ENCODE peak calls at places on chromosomes 4 and X, in five cellular contexts. N, M, C, P and K are unnamed samples.

GRCh38 chrX:12390301-12390700 is 252.0 kb downstream of the FRMPD4 start:
- DNase-seq in N (peak; percentile 2), M (no peak), C (no peak), P (peak; percentile 9), K (no peak)

GRCh38 chrX:38594434-38594833 is 33.1 kb downstream of the TSPAN7 start:
- DNase-seq in N (no peak), M (no peak), C (no peak), P (no peak), K (no peak)

GRCh38 chr4:6986781-6987565 is 56.2 kb upstream of the TADA2B start:
- DNase-seq in N (peak; percentile 99), M (no peak), C (peak; percentile 95), P (peak; percentile 93), K (peak; percentile 86)

GRCh38 chrX:104113237-104113965 is 1.1 kb downstream of the ZCCHC18 start:
- DNase-seq in N (peak; percentile 67), M (no peak), C (peak; percentile 58), P (peak; percentile 47), K (peak; percentile 72)

GRCh38 chr4:52425751-52426326 is 233.3 kb downstream of the USP46 start:
- DNase-seq in N (no peak), M (no peak), C (no peak), P (no peak), K (peak; percentile 44)

GRCh38 chr4:56958111-56958517 is 19.3 kb downstream of the NOA1 start:
- DNase-seq in N (peak; percentile 99), M (no peak), C (no peak), P (peak; percentile 99), K (peak; percentile 78)

GRCh38 chr4:150476776-150477175 is 105.2 kb upstream of the MAB21L2 start:
- DNase-seq in N (no peak), M (no peak), C (no peak), P (no peak), K (no peak)

GRCh38 chr4:84964995-84965557 is 1.4 kb downstream of the WDFY3 start:
- DNase-seq in N (peak; percentile 42), M (no peak), C (no peak), P (no peak), K (no peak)

GRCh38 chr4:154660052-154660451 is 47.6 kb upstream of the FGG start:
- DNase-seq in N (no peak), M (no peak), C (no peak), P (peak; percentile 53), K (no peak)

GRCh38 chr4:47510506-47511143 is 25.6 kb downstream of the ATP10D start:
- DNase-seq in N (peak; percentile 60), M (no peak), C (peak; percentile 31), P (peak; percentile 37), K (peak; percentile 14)

GRCh38 chr4:120353235-120353634 is 286.6 kb upstream of the MAD2L1 start:
- DNase-seq in N (no peak), M (no peak), C (no peak), P (no peak), K (no peak)

GRCh38 chr4:113834302-113834701 is 72.8 kb upstream of the CAMK2D start:
- DNase-seq in N (no peak), M (no peak), C (no peak), P (no peak), K (no peak)

GRCh38 chrX:69221239-69222102 is 56.2 kb upstream of the PJA1 start:
- DNase-seq in N (no peak), M (no peak), C (no peak), P (no peak), K (no peak)

DNA sequence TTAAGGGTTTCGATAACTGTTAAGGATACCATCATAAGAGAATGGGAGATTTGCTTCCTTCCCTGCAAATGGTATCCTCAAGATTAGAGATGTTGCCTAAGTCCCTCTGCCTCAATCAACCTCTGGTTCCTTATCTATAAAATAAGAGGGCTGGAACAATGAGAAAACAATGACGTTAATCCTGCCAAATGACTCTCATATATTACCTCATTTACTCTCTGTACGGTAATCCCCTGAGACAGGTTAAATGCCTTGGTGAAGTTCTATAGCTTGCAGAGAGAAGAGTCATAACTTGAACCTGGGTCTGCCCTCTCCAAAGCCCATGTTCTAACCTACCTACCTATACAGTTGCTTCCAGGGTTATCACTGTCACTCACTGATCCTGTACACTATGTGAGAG is 100.2 kb upstream of the OTUD4 start:
- DNase-seq in N (no peak), M (no peak), C (no peak), P (no peak), K (no peak)
- H3K9ac ChIP-seq in N (no peak overlapping the region), M (no peak overlapping the region), C (no peak overlapping the region), P (no peak overlapping the region), K (no peak overlapping the region)

DNA sequence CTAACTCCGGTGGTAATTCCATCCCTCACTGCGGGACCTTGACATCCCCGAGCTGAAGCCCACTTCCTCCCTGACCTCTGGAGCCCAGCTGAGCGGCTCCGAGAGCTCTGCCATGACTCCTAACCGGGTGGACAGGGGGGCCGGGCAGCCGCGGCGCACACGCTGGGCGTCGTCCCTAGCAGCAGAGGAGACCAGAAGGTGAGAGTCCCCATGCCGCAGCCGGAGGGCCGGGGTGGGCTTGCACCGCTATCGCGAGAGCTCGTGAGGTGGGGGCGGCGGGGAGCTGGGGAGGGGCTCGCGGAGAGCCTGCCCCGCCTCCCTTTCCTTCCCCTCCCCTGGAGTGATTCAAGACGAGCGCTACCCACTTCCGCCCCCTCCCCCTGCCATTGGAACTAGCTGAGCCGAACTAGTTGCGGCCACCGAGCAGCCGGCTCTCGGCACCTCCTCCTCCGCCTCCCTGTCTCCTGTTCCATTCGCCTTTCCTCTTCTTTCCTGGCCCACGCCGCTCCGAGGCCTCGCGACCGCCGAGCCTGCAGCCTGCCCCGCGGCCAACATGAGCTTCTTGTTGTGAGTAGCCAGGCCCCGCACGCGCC is at the start of gene MOB1B:
- DNase-seq in N (peak; percentile 92), M (peak; percentile 28), C (peak; percentile 68), P (peak; percentile 87), K (peak; percentile 87)
- H3K79me2 ChIP-seq in N (peaks cover 46% of the 10 kb centered on the region), M (peaks cover 44% of the 10 kb centered on the region), C (no peaks in the 10 kb centered on the region), P (peaks cover 44% of the 10 kb centered on the region), K (peaks cover 47% of the 10 kb centered on the region)

GRCh38 chrX:134548257-134548732 is 88.3 kb downstream of the HPRT1 start:
- DNase-seq in N (peak; percentile 37), M (no peak), C (peak; percentile 26), P (no peak), K (peak; percentile 21)
- H2AFZ ChIP-seq in N (peak overlapping the region; percentile 76), M (no peak overlapping the region), C (peak overlapping the region; percentile 82), P (no peak overlapping the region), K (peak overlapping the region; percentile 88)

DNA sequence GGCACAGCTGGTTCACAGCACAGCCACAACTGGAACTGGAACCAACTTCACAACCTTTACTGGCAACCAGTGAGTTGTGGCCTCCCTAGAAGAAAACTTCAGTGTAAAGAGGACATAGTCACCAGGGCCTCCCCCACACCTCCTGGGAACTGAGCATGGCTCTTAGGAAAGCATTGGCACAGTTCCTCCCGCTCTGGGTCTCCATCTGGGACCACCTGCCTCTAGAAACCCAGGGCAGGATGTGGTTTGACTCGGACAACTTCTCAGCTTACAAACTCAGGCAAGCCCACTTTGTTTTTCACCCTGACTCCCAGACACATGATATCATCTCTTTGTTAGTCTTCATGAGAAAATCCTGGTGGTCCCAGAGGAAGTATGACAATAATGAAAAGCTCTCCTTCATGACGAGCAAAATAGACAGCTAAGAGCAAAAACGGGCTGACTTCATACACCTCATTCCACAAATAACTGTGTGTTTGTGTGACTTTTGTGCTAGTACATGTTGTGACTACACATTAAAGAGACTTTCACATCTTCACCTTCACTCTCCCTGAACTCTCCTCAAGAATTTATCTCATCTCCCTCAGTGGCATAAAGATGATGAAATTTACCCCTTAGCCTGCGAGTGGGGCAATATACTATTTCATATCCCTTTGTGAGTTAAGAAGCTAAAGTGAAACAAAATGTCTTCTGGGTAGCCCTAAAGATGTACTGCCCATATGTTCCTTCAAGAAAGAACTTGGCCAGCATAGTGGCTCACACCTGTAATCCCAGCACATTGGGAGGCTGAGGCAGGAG is 75.4 kb downstream of the SH3KBP1 start:
- DNase-seq in N (peak; percentile 4), M (no peak), C (no peak), P (peak; percentile 89), K (no peak)
- H3K9ac ChIP-seq in N (no peak overlapping the region), M (no peak overlapping the region), C (no peak overlapping the region), P (no peak overlapping the region), K (no peak overlapping the region)